ENCODE peak calls at places on chromosome 5, in ten cellular contexts. B, W, H, A, O, S, L, I, V and Q are unnamed samples.

GRCh38 chr5:473344-474192 is 30.6 kb downstream of the EXOC3 start:
- DNase-seq in V (no peak), W (no peak), H (peak), A (peak), B (no peak), I (peak), L (peak), S (peak), O (peak), Q (no peak)

GRCh38 chr5:135307143-135307903 is 91.7 kb downstream of the MACROH2A1 start:
- DNase-seq in H (no peak), S (no peak), L (no peak), O (no peak), B (no peak), A (peak), W (no peak), I (no peak), V (no peak), Q (no peak)

GRCh38 chr5:76548525-76549229 is 74.5 kb downstream of the F2RL2 start:
- DNase-seq in L (no peak), S (no peak), V (peak), O (no peak), W (no peak), H (no peak), A (no peak), I (no peak), B (no peak), Q (no peak)

GRCh38 chr5:61949054-61949679 is 356.8 kb upstream of the KIF2A start:
- DNase-seq in L (no peak), H (no peak), A (no peak), W (no peak), V (no peak), O (no peak), I (no peak), S (no peak), B (no peak), Q (no peak)

GRCh38 chr5:151068189-151068570 is 12.7 kb downstream of the TNIP1 start:
- DNase-seq in I (no peak), S (no peak), V (no peak), L (no peak), W (no peak), H (no peak), A (no peak), O (no peak), B (no peak), Q (no peak)

GRCh38 chr5:117252566-117252965 is 677.9 kb upstream of the SEMA6A start:
- DNase-seq in V (no peak), W (no peak), O (no peak), H (no peak), I (no peak), B (no peak), L (no peak), A (no peak), S (no peak), Q (no peak)

GRCh38 chr5:78569441-78569840 is 79.1 kb downstream of the LHFPL2 start:
- DNase-seq in S (no peak), O (peak), I (peak), H (no peak), W (peak), L (no peak), B (peak), V (peak), A (no peak), Q (no peak)

GRCh38 chr5:139171779-139172404 is 26.3 kb downstream of the SIL1 start:
- DNase-seq in V (no peak), B (no peak), H (no peak), W (no peak), L (no peak), I (no peak), A (no peak), O (no peak), S (no peak), Q (no peak)

GRCh38 chr5:14810282-14810681 is 61.3 kb downstream of the ANKH start:
- DNase-seq in S (no peak), B (no peak), I (no peak), A (no peak), V (no peak), H (no peak), L (no peak), W (no peak), O (no peak), Q (no peak)

GRCh38 chr5:41821051-41821450 is 49.2 kb downstream of the OXCT1 start:
- DNase-seq in H (no peak), I (no peak), V (no peak), L (no peak), B (no peak), W (no peak), A (no peak), O (no peak), S (no peak), Q (no peak)

GRCh38 chr5:115939059-115939458 is 23.2 kb upstream of the LVRN start:
- DNase-seq in A (no peak), W (no peak), O (no peak), H (no peak), I (no peak), S (no peak), L (no peak), B (no peak), V (no peak), Q (no peak)

GRCh38 chr5:16179511-16179935 is at the start of gene MARCHF11:
- DNase-seq in H (no peak), V (no peak), W (no peak), L (no peak), A (no peak), S (no peak), I (no peak), O (no peak), B (no peak), Q (no peak)

GRCh38 chr5:145936401-145937131 is at the start of gene SH3RF2:
- DNase-seq in H (no peak), W (peak), B (peak), O (no peak), I (peak), A (peak), S (no peak), L (peak), V (peak), Q (no peak)

GRCh38 chr5:66239034-66239433 is 94.9 kb downstream of the SREK1 start:
- DNase-seq in L (peak), W (no peak), O (no peak), S (no peak), V (no peak), H (no peak), B (no peak), I (no peak), A (no peak), Q (no peak)

GRCh38 chr5:154478752-154479159 is 729 bp upstream of the HAND1 start:
- DNase-seq in O (no peak), L (no peak), B (no peak), V (no peak), W (no peak), S (no peak), I (peak), H (no peak), A (no peak), Q (no peak)

GRCh38 chr5:113178073-113178779 is 201.6 kb downstream of the DCP2 start:
- DNase-seq in W (no peak), I (no peak), S (no peak), H (no peak), L (no peak), B (no peak), O (no peak), V (no peak), A (no peak), Q (no peak)

GRCh38 chr5:122715095-122715494 is 59.8 kb upstream of the SNX2 start:
- DNase-seq in H (no peak), B (no peak), I (no peak), S (no peak), O (no peak), V (no peak), A (no peak), L (no peak), W (peak), Q (peak)